ENCODE peak calls at places on chromosomes 16 and 17, in four cellular contexts. P, A, J and L are unnamed samples.

GRCh38 chr16:81571592-81572230 is 127.1 kb downstream of the CMIP start:
- DNase-seq in A (no peak), P (no peak), J (no peak), L (no peak)

GRCh38 chr16:27301236-27301861 is 12.4 kb upstream of the IL4R start:
- DNase-seq in J (no peak), P (no peak), A (no peak), L (no peak)

GRCh38 chr17:48681609-48682008 is 40.7 kb downstream of the PRAC1 start:
- DNase-seq in P (no peak), A (no peak), J (no peak), L (no peak)

GRCh38 chr17:71412803-71413202 is 708.0 kb upstream of the SOX9 start:
- DNase-seq in P (peak), J (peak), A (no peak), L (peak)

GRCh38 chr16:57185446-57185944 is 344 bp downstream of the PSME3IP1 start:
- DNase-seq in J (peak), P (no peak), A (peak), L (no peak)

GRCh38 chr17:19397556-19398041 is 10.6 kb upstream of the MFAP4 start:
- DNase-seq in A (peak), J (no peak), P (no peak), L (no peak)

GRCh38 chr17:33452797-33453196 is 159.7 kb upstream of the ASIC2 start:
- DNase-seq in J (no peak), P (no peak), A (no peak), L (no peak)

GRCh38 chr17:79305831-79306687 is 231.4 kb downstream of the ENGASE start:
- DNase-seq in J (no peak), P (no peak), A (peak), L (no peak)

GRCh38 chr17:40363480-40363838 is 1.1 kb downstream of the GJD3 start:
- DNase-seq in J (peak), P (no peak), A (peak), L (no peak)

GRCh38 chr16:85110105-85110504 is 2.2 kb downstream of the CIBAR2 start:
- DNase-seq in J (no peak), P (no peak), A (no peak), L (no peak)

GRCh38 chr16:85113168-85113733 is 979 bp upstream of the CIBAR2 start:
- DNase-seq in A (no peak), P (no peak), J (no peak), L (no peak)

GRCh38 chr16:85113913-85114312 is 1.6 kb upstream of the CIBAR2 start:
- DNase-seq in P (no peak), A (no peak), J (no peak), L (no peak)

GRCh38 chr16:85112364-85112763 is at the start of gene CIBAR2:
- DNase-seq in A (peak), J (no peak), P (no peak), L (no peak)

GRCh38 chr16:85111184-85111583 is 1.1 kb downstream of the CIBAR2 start:
- DNase-seq in P (no peak), J (no peak), A (no peak), L (no peak)
- H3K4me3 ChIP-seq in P (no peak), J (no peak), A (no peak), L (no peak)

GRCh38 chr17:64494121-64494520 is 2.7 kb downstream of the POLG2 start:
- DNase-seq in A (no peak), P (no peak), J (no peak), L (no peak)

GRCh38 chr17:64496348-64496785 is 487 bp downstream of the POLG2 start:
- DNase-seq in P (no peak), A (no peak), J (no peak), L (no peak)

GRCh38 chr17:64491034-64491860 is 5.6 kb downstream of the POLG2 start:
- DNase-seq in P (no peak), A (peak), J (peak), L (no peak)

GRCh38 chr17:64491995-64492394 is 4.9 kb downstream of the POLG2 start:
- DNase-seq in J (peak), P (no peak), A (no peak), L (no peak)

GRCh38 chr17:64492481-64493109 is 4.3 kb downstream of the POLG2 start:
- DNase-seq in J (no peak), P (no peak), A (no peak), L (no peak)
- TF ChIP-seq CTCF in J (peak), P (peak), A (peak), L (peak)

GRCh38 chr17:15265131-15265530 is at the start of gene PMP22:
- DNase-seq in J (no peak), A (no peak), P (no peak), L (no peak)

GRCh38 chr17:15263206-15263579 is 1.9 kb downstream of the PMP22 start:
- DNase-seq in A (peak), J (peak), P (peak), L (no peak)

GRCh38 chr17:15266325-15266950 is 1.3 kb upstream of the PMP22 start:
- DNase-seq in J (no peak), A (no peak), P (no peak), L (no peak)

GRCh38 chr17:15263680-15264079 is 1.4 kb downstream of the PMP22 start:
- DNase-seq in P (no peak), J (no peak), A (no peak), L (no peak)

DNA sequence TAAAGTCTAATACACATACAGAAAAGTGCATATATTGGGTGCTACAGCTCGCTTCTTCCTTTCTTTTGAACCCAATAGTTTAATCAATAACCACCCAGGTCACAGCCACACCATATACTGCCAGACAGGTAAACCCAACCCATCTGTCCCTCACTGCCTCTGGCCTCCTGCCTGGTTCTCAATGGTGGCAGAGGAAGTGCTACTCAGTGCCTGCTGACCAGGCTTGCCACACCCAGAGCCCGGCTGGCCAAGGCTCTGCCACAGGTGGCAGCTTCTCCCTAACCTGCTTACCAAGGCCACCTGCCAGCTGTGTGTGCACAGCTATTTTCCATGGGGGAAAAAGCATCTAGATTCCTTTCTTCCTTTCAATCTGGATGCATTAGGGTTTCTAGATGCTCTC is 584 bp downstream of the PMP22 start:
- DNase-seq in P (no peak), J (no peak), A (no peak), L (no peak)
- H3K4me3 ChIP-seq in P (peak), J (peak), A (no peak), L (no peak)

DNA sequence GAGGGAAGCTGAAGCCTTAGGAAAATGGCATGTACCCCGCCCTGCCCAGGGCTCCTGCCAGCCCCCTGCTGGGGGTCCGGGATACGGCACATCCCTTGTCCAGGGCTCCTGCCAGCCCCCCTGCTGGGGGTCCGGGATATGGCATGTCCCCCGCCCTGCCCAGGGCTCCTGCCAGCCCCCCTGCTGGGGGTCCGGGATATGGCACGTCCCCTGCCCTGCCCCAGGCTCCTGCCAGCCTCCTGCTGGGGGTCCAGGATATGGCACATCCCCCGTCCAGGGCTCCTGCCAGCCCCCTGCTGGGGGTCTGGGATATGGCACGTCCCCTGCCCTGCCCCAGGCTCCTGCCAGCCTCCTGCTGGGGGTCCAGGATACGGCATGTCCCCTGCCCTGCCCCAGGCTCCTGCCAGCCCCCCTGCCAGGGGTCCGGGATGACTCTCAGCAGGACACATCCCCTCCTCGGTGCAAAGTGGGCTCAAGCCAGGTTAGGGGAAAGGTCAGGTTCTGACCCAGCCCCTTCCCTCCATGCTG is 43.2 kb downstream of the RPH3AL start:
- DNase-seq in J (no peak), A (peak), P (no peak), L (no peak)
- TF ChIP-seq CTCF in J (peak), A (peak), P (peak), L (peak)

DNA sequence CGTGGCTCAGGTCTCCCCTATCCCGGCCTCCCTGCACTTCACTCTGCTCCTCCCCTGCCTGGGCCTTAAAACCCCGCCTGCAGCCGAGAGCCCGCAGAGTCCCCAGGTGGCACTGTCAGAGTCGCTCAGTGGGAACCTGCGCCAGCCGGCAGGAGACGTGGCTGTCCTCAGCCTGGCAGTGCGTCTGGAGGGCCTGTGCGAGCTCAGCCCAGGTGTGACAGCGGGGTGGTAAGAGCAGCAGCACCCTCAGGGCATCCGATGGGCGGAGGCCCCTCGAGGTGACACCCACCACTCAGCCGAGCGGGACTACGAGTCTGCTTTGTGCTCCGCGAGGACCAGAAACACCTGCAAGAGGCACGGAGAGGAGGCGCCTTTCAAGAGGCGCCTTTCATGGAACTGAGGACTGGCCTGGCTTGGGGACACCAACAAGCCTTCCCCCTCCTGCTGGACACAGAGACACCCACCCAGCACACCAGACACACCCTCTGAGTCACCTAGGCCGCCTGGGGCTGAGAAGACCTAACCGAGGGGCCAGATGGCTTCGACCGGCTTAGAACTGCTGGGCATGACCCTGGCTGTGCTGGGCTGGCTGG is at the start of gene CLDN9:
- DNase-seq in P (no peak), A (peak), J (no peak), L (no peak)
- H3K4me3 ChIP-seq in P (no peak), A (peak), J (no peak), L (no peak)

GRCh38 chr17:64773836-64774761 is 112.0 kb upstream of the SMURF2 start:
- DNase-seq in J (peak), A (peak), P (peak), L (no peak)
- TF ChIP-seq CTCF in J (peak), A (peak), P (peak), L (peak)

GRCh38 chr17:82103588-82104451 is 5.8 kb upstream of the FASN start:
- DNase-seq in J (no peak), P (no peak), A (peak), L (no peak)

GRCh38 chr17:82105882-82106696 is 8.1 kb upstream of the FASN start:
- DNase-seq in P (no peak), J (peak), A (peak), L (no peak)

GRCh38 chr17:82106697-82107305 is 8.8 kb upstream of the FASN start:
- DNase-seq in A (no peak), J (no peak), P (no peak), L (no peak)

GRCh38 chr17:82105417-82105881 is 7.4 kb upstream of the FASN start:
- DNase-seq in P (no peak), A (no peak), J (no peak), L (no peak)

DNA sequence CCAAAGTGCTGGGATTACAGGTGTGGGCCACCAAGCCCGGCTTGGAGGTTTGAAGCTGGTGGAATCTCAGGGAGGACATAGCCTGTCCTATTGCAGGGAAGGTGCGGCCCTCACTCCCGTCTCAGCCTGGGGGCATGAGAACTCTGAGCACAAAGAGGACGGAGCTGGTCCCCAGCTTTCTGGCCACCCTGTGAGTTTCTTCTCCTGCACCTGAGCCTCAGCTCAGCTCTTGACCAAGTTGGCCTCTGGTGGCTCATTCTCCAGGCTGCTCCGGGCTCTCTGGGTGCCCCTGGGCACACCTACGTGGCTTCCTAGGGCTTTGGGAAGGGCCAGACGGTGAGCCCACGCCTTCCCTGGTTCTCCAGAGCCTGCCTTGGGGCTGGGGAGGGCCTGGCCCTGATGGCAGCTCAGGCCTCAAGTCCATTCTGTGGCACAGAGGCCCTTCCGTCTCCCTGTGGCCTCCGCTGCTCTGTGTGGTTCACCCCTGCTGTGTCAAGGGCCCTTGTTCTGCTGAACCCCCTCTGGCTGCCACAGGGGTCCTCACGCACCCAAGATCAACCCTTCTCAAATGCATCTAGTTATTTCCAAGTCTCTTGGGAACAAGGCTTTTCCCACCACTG is 6.9 kb upstream of the FASN start:
- DNase-seq in P (no peak), J (no peak), A (no peak), L (no peak)
- H3K4me3 ChIP-seq in P (no peak), J (no peak), A (no peak), L (no peak)

DNA sequence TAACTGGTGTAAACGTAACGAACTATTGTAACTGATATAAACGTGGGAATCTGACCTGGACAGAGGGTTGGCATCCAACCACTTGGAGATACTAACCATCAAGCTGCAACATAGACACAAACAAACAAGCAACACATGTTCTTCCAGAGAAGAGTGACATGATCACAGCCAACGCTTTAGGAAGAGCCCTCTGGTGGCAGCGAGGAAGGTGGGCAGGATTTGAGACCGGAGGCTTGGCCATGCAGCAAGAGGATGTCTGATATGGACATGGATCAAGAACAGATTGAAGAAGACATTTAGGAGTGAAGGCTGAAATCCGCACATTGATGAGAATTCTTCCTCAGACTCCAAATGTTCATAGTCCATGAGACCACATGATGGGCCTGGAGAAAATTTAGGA is 40.3 kb upstream of the TNRC6A start:
- DNase-seq in P (no peak), A (peak), J (peak), L (no peak)
- TF ChIP-seq CTCF in P (peak), A (peak), J (peak), L (peak)

GRCh38 chr17:77478899-77479298 is 338.1 kb downstream of the SEC14L1 start:
- DNase-seq in J (no peak), P (no peak), A (peak), L (no peak)

GRCh38 chr17:77480509-77481215 is 339.9 kb downstream of the SEC14L1 start:
- DNase-seq in A (peak), J (no peak), P (no peak), L (no peak)

GRCh38 chr17:77479372-77479781 is 338.6 kb downstream of the SEC14L1 start:
- DNase-seq in A (no peak), J (no peak), P (no peak), L (no peak)

GRCh38 chr17:77478281-77478680 is 337.5 kb downstream of the SEC14L1 start:
- DNase-seq in A (no peak), J (peak), P (no peak), L (peak)

DNA sequence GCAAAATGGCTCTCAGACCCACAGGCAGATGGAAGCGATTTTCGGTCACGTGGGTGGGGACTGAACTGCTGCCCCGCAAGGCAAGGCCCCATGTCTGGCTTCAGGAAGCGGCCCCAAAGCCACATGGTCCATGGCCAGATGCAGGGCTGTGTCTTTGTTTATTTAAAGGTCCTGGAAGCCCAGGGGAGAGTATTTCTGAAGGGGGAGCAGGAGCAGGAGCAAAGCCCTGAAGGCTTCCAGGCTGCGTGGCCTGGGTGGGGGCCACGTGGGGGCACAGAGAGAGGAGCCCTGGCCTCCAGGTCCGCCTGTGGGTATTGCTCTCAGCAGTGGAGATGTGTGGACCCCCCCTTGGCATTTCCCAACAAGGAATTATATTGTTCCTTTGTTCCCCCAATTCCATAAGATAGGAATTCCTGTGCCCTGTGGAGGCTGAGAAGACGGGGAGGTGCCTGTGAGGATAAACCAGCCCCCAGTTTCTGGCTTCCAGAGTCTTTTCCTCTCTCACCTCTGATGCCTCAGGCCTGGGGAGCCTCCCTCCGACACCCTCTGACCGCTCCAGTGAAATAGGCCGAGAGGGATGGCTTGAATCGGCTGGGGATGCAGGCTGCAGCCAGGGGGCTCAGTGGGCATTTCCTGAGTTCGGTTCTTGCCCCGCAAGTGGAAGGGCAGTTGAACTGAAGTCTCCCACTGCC is 339.2 kb downstream of the SEC14L1 start:
- DNase-seq in J (no peak), P (no peak), A (peak), L (no peak)
- H3K4me3 ChIP-seq in J (no peak), P (no peak), A (no peak), L (no peak)

DNA sequence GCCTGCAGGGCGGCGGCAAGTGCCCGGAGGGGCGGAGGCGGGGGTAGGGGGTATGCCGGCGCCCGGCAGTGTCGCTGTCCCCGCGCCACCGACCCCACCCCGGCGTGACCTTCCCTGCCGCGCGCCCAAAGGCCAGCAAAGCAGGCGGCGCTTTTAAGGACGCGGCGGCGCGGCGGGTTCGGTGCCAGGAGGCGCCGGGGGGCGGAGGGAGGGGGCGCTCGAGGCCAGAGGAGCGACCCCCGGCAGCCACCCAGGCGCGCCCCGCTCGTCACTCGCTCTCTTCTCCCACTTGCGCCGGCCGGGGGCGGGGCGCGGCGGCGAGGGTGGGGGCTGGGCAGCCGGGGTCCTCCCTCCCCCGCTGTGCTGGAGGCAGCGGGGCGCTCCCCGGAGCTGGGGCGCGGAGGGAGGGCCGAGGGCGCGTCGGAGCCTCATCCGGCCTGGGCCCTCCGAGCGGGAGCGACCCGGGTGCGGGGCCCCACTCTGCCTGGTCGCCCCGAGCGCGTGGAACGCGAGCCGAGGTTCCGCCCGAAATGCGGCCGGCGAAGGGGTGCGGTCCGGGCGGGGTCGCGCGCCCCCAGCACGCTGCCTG is 8.5 kb upstream of the BAHCC1 start:
- DNase-seq in A (peak), J (peak), P (no peak), L (no peak)
- TF ChIP-seq CTCF in A (peak), J (no peak), P (no peak), L (no peak)